ENCODE peak calls at places on chromosomes 7 and 10, in four cellular contexts. F, A, K and V are unnamed samples. For H3K36me3 and H3K4me1, the result is how much of the 10 kb centered on the place peaks cover.

GRCh38 chr7:148941598-148942280 is 57.6 kb upstream of the EZH2 start:
- DNase-seq in A (peak), F (peak), K (peak), V (no peak)

GRCh38 chr7:35993113-35993512 is 159.9 kb upstream of the EEPD1 start:
- DNase-seq in A (no peak), F (no peak), K (no peak), V (no peak)

GRCh38 chr10:109668137-109668536 is 255.2 kb downstream of the XPNPEP1 start:
- DNase-seq in A (no peak), F (no peak), K (no peak), V (no peak)

GRCh38 chr7:69256634-69257081 is 341.6 kb upstream of the AUTS2 start:
- DNase-seq in A (no peak), F (no peak), K (peak), V (peak)

GRCh38 chr10:95071107-95071660 is 1.9 kb upstream of the CYP2C8 start:
- DNase-seq in F (no peak), K (no peak), A (no peak), V (no peak)

GRCh38 chr10:132939957-132940790 is 2.2 kb downstream of the CFAP46 start:
- DNase-seq in K (no peak), A (no peak), F (no peak), V (no peak)

GRCh38 chr7:150828384-150828783 is 23.9 kb upstream of the AOC1 start:
- DNase-seq in A (no peak), F (no peak), K (no peak), V (no peak)

GRCh38 chr7:143882020-143882610 is 19.9 kb downstream of the TCAF1 start:
- DNase-seq in A (no peak), F (no peak), K (peak), V (no peak)

GRCh38 chr10:102511562-102512274 is 7.9 kb downstream of the SUFU start:
- DNase-seq in F (no peak), K (no peak), A (no peak), V (no peak)

GRCh38 chr10:28326516-28327493 is 23.9 kb upstream of the MPP7 start:
- DNase-seq in K (no peak), A (no peak), F (no peak), V (peak)

GRCh38 chr10:14723052-14723689 is 51.5 kb downstream of the FAM107B start:
- DNase-seq in F (no peak), K (no peak), A (peak), V (no peak)

GRCh38 chr7:3649678-3650445 is 348.8 kb downstream of the SDK1 start:
- DNase-seq in K (no peak), F (no peak), A (no peak), V (no peak)

GRCh38 chr7:106371629-106372028 is 86.8 kb upstream of the NAMPT start:
- DNase-seq in A (no peak), K (peak), F (no peak), V (no peak)

GRCh38 chr10:119283818-119284217 is 76.4 kb downstream of the GRK5 start:
- DNase-seq in K (no peak), A (peak), F (peak), V (no peak)

GRCh38 chr10:103605359-103606156 is 112.1 kb downstream of the NEURL1 start:
- DNase-seq in F (peak), A (peak), K (peak), V (peak)
- H3K36me3 ChIP-seq in F (under half), A (under half), K (under half), V (under half)

DNA sequence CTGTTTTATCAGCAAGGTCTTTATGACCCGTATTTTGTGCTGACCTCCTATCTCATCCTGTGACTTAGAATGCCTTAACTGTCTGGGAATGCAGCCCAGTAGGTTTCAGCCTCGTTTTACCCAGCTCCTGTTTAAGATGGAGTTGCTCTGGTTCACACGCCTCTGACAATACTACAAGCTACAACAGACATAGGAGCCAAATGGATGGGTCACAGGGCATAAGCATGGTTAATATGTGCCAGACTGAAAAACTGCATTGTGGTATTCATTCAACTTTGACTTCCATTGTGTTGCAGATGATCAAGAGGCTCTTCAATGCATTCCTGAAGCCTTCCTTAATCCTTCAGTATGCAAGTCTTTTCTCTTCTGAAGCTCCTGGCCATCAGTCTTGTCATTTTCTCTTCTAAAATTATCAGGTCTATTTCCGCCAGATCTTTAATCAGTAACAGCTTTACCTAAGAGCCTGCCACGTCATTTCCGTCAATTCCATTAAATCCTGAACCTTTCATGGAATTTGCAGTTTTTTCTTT is 20.3 kb upstream of the RNF32 start:
- DNase-seq in F (no peak), K (no peak), A (no peak), V (no peak)
- H3K4me1 ChIP-seq in F (under half), K (under half), A (under half), V (under half)

DNA sequence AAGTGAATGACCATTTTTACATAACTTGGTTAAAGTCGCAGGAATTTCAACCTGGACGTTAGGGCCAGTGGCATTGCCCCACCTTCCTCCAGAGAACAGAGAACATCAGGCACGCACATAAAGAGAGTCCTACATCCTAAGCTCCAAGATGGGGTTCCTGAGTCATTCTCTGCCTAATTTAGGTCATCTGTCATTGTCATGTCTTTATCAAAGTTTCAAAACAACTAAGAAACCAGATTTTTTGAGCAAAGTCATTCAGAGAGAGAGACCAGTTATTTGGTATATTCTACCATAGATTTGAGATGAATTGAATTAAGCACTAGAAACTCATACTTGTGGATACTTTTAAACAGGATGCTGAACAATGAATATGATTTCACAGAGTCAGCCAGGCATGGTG is 241.6 kb downstream of the CALN1 start:
- DNase-seq in K (peak), A (no peak), F (no peak), V (no peak)
- H3K4me3 ChIP-seq in K (no peak), A (no peak), F (no peak), V (no peak)

DNA sequence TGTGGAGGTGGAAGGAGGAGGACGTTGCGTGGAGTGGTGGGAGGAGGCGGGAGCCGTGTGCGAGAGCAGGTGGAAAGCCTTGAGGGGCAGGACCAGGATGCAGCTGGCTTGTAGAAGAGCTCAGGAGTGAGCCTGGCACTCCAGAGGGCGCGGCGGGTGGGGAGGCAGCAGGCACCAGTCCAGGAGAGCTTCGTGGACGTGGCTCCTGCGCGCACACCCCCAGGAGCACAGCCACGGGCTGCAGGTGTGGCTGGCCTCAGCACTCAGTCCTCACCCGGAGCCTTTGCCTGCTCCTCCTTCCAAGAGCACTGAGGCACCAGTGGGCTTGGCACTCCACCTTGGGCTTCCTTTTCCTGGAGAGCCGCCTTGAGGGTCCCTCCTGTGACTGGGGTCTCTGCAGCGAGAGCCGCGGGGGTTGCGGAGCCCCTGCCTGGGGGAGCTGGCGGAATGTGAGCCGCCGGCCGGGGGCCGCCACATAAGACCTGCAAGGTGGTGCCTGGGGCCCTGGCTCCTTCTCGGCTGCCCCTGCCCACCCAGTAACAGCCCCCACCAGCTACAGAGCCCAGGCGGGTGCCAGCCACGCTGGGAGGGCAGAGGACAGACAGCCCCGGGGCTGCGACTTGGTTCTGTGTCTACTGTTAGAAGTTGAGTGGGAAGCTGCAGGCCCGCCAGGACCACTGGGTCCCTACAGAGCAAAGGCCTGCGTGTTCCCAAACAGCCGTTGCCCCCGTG is 11.1 kb downstream of the MAFK start:
- DNase-seq in K (no peak), A (no peak), F (no peak), V (no peak)
- H3K36me3 ChIP-seq in K (half or more), A (under half), F (under half), V (under half)

DNA sequence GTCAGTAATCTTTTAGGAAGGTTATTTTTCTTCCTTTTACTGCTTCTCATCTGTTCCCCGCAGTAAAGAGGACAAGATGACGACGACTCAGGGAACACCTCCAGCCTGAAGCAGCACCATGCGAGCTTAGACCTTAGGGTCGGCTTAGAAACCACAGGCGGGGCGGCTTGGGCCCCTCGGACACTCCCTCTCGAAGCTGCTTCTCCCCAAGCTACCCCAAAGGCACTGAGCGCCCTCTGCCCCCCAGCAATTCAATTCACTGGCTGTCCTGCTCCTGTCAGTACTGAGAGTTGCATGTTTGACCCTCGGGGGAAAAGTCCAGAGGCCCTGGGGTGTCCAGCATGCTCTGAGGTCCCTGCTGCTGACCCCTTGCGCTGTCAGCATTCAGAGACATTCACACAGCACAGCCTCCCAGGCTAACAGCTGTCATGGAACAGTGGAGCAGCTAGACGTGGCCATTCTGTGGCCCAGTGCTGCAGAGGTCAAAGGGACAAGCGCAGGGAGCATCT is 112.7 kb downstream of the EGFR start:
- DNase-seq in K (no peak), A (no peak), F (no peak), V (no peak)
- H3K4me1 ChIP-seq in K (under half), A (under half), F (under half), V (half or more)

GRCh38 chr7:66007232-66007631 is 25.2 kb upstream of the GUSB start:
- DNase-seq in F (no peak), A (no peak), K (no peak), V (no peak)
- H3K4me3 ChIP-seq in F (no peak), A (no peak), K (no peak), V (no peak)

GRCh38 chr7:117283371-117283770 is 39.5 kb downstream of the WNT2 start:
- DNase-seq in A (no peak), F (no peak), K (no peak), V (no peak)
- H3K36me3 ChIP-seq in A (under half), F (under half), K (under half), V (under half)

GRCh38 chr7:116532102-116532501 is 7.3 kb downstream of the CAV1 start:
- DNase-seq in A (no peak), F (no peak), K (no peak), V (no peak)
- H3K4me1 ChIP-seq in A (under half), F (under half), K (under half), V (under half)

GRCh38 chr7:55021053-55021452 is 2.2 kb downstream of the EGFR start:
- DNase-seq in A (no peak), K (no peak), F (no peak), V (no peak)

GRCh38 chr7:55020481-55020871 is 1.7 kb downstream of the EGFR start:
- DNase-seq in A (no peak), F (no peak), K (no peak), V (no peak)

GRCh38 chr7:55018361-55019328 is at the start of gene EGFR:
- DNase-seq in F (no peak), A (no peak), K (peak), V (peak)

GRCh38 chr7:55019329-55019690 is 493 bp downstream of the EGFR start:
- DNase-seq in K (peak), F (no peak), A (no peak), V (no peak)

GRCh38 chr7:55019691-55020480 is 1.1 kb downstream of the EGFR start:
- DNase-seq in K (no peak), A (no peak), F (no peak), V (no peak)
- H3K4me3 ChIP-seq in K (peak), A (no peak), F (peak), V (peak)

GRCh38 chr7:99005776-99006175 is 127.4 kb downstream of the TRRAP start:
- DNase-seq in K (peak), F (no peak), A (no peak), V (no peak)

GRCh38 chr7:99004781-99005500 is 126.6 kb downstream of the TRRAP start:
- DNase-seq in A (no peak), K (peak), F (no peak), V (no peak)

GRCh38 chr7:99002827-99003212 is 124.5 kb downstream of the TRRAP start:
- DNase-seq in F (no peak), A (no peak), K (no peak), V (no peak)

GRCh38 chr7:99003419-99003818 is 125.1 kb downstream of the TRRAP start:
- DNase-seq in K (no peak), F (no peak), A (no peak), V (no peak)

DNA sequence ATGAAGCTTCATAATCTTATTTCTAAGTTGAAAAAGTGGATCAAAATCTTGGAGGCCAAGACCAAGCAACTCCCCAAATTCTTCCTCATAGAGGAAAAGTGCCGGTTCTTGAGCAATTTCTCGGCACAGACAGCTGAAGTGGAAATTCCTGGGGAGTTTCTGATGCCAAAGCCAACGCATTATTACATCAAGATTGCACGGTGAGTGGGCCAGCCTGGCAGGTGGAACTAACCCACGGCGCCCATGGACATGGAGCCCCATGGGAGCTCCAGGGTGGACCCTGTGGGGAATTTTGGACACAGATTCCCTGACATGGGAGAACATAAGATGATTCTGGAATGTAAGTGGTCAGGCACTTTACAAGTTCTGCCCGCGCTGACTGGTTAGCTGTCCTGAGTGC is 125.9 kb downstream of the TRRAP start:
- DNase-seq in F (no peak), K (peak), A (no peak), V (no peak)
- H3K36me3 ChIP-seq in F (half or more), K (half or more), A (under half), V (half or more)